ENCODE peak calls at places on chromosomes 5 and 9, in nine cellular contexts. One of them, this sample, is unnamed.
A peak's percentile ranks its signal among the peaks of the same experiment; 100 is the strongest.

GRCh38 chr9:125626187-125626586 is 80.8 kb downstream of the MAPKAP1 start:
- DNase-seq in LNCaP clone FGC: no peak
- DNase-seq in heart right ventricle: no peak
- DNase-seq in PC-3: no peak
- DNase-seq in HFF-Myc: no peak
- DNase-seq in tibial artery: no peak
- DNase-seq in psoas muscle: no peak
- DNase-seq in cardiac muscle cell: no peak
- DNase-seq in epithelial cell of esophagus: peak; percentile 15
- DNase-seq in this sample: no peak

GRCh38 chr5:178116406-178116885 is 3.1 kb downstream of the N4BP3 start:
- DNase-seq in HFF-Myc: no peak
- DNase-seq in tibial artery: no peak
- DNase-seq in LNCaP clone FGC: no peak
- DNase-seq in psoas muscle: no peak
- DNase-seq in cardiac muscle cell: no peak
- DNase-seq in heart right ventricle: no peak
- DNase-seq in epithelial cell of esophagus: no peak
- DNase-seq in PC-3: no peak
- DNase-seq in this sample: no peak

GRCh38 chr9:134055981-134056461 is 11.8 kb downstream of the BRD3 start:
- DNase-seq in LNCaP clone FGC: peak; percentile 55
- DNase-seq in heart right ventricle: peak; percentile 68
- DNase-seq in tibial artery: peak; percentile 91
- DNase-seq in epithelial cell of esophagus: peak; percentile 81
- DNase-seq in PC-3: peak; percentile 72
- DNase-seq in cardiac muscle cell: peak; percentile 75
- DNase-seq in HFF-Myc: no peak
- DNase-seq in psoas muscle: peak; percentile 96
- DNase-seq in this sample: peak; percentile 52

GRCh38 chr5:180161420-180162303 is 47.3 kb downstream of the RASGEF1C start:
- DNase-seq in HFF-Myc: no peak
- DNase-seq in LNCaP clone FGC: no peak
- DNase-seq in PC-3: no peak
- DNase-seq in psoas muscle: no peak
- DNase-seq in tibial artery: peak; percentile 59
- DNase-seq in epithelial cell of esophagus: no peak
- DNase-seq in cardiac muscle cell: no peak
- DNase-seq in heart right ventricle: no peak
- DNase-seq in this sample: no peak

GRCh38 chr9:134747951-134748489 is 106.4 kb downstream of the COL5A1 start:
- DNase-seq in heart right ventricle: no peak
- DNase-seq in epithelial cell of esophagus: no peak
- DNase-seq in LNCaP clone FGC: no peak
- DNase-seq in PC-3: no peak
- DNase-seq in cardiac muscle cell: no peak
- DNase-seq in tibial artery: no peak
- DNase-seq in psoas muscle: no peak
- DNase-seq in HFF-Myc: no peak
- DNase-seq in this sample: no peak

GRCh38 chr9:113933188-113933587 is 57.1 kb downstream of the ZNF618 start:
- DNase-seq in epithelial cell of esophagus: no peak
- DNase-seq in cardiac muscle cell: peak; percentile 45
- DNase-seq in PC-3: no peak
- DNase-seq in HFF-Myc: no peak
- DNase-seq in tibial artery: peak; percentile 90
- DNase-seq in heart right ventricle: no peak
- DNase-seq in LNCaP clone FGC: no peak
- DNase-seq in psoas muscle: no peak
- DNase-seq in this sample: no peak

GRCh38 chr9:121598167-121599000 is 53.0 kb upstream of the DAB2IP start:
- DNase-seq in LNCaP clone FGC: no peak
- DNase-seq in heart right ventricle: peak; percentile 88
- DNase-seq in PC-3: peak; percentile 82
- DNase-seq in HFF-Myc: no peak
- DNase-seq in epithelial cell of esophagus: peak; percentile 91
- DNase-seq in tibial artery: peak; percentile 91
- DNase-seq in cardiac muscle cell: peak; percentile 77
- DNase-seq in psoas muscle: peak; percentile 95
- DNase-seq in this sample: no peak

GRCh38 chr5:101679816-101680215 is 616.3 kb downstream of the SLCO4C1 start:
- DNase-seq in LNCaP clone FGC: no peak
- DNase-seq in tibial artery: no peak
- DNase-seq in epithelial cell of esophagus: peak; percentile 65
- DNase-seq in PC-3: peak; percentile 27
- DNase-seq in HFF-Myc: no peak
- DNase-seq in psoas muscle: no peak
- DNase-seq in cardiac muscle cell: peak; percentile 5
- DNase-seq in heart right ventricle: no peak
- DNase-seq in this sample: peak; percentile 7

GRCh38 chr5:141135030-141135717 is at the start of gene PCDHB5:
- DNase-seq in LNCaP clone FGC: peak; percentile 15
- DNase-seq in tibial artery: no peak
- DNase-seq in psoas muscle: no peak
- DNase-seq in HFF-Myc: no peak
- DNase-seq in heart right ventricle: peak; percentile 31
- DNase-seq in cardiac muscle cell: peak; percentile 6
- DNase-seq in epithelial cell of esophagus: peak; percentile 3
- DNase-seq in PC-3: no peak
- DNase-seq in this sample: no peak

GRCh38 chr5:172919525-172920446 is 39.4 kb upstream of the RPL26L1 start:
- DNase-seq in psoas muscle: no peak
- DNase-seq in HFF-Myc: no peak
- DNase-seq in heart right ventricle: peak; percentile 46
- DNase-seq in LNCaP clone FGC: no peak
- DNase-seq in PC-3: no peak
- DNase-seq in tibial artery: peak; percentile 91
- DNase-seq in epithelial cell of esophagus: no peak
- DNase-seq in cardiac muscle cell: peak; percentile 67
- DNase-seq in this sample: no peak

GRCh38 chr5:1685076-1685475 is 114.6 kb downstream of the MRPL36 start:
- DNase-seq in psoas muscle: no peak
- DNase-seq in tibial artery: no peak
- DNase-seq in LNCaP clone FGC: no peak
- DNase-seq in PC-3: no peak
- DNase-seq in epithelial cell of esophagus: no peak
- DNase-seq in HFF-Myc: no peak
- DNase-seq in cardiac muscle cell: no peak
- DNase-seq in heart right ventricle: no peak
- DNase-seq in this sample: no peak

GRCh38 chr5:82792001-82792615 is 285.1 kb downstream of the TMEM167A start:
- DNase-seq in HFF-Myc: no peak
- DNase-seq in PC-3: no peak
- DNase-seq in heart right ventricle: no peak
- DNase-seq in tibial artery: no peak
- DNase-seq in epithelial cell of esophagus: no peak
- DNase-seq in psoas muscle: no peak
- DNase-seq in cardiac muscle cell: no peak
- DNase-seq in LNCaP clone FGC: no peak
- DNase-seq in this sample: no peak

GRCh38 chr5:92991681-92992472 is 589.1 kb downstream of the NR2F1-AS1 start:
- DNase-seq in PC-3: peak; percentile 20
- DNase-seq in epithelial cell of esophagus: no peak
- DNase-seq in psoas muscle: no peak
- DNase-seq in LNCaP clone FGC: no peak
- DNase-seq in cardiac muscle cell: peak; percentile 25
- DNase-seq in tibial artery: no peak
- DNase-seq in HFF-Myc: no peak
- DNase-seq in heart right ventricle: no peak
- DNase-seq in this sample: no peak

GRCh38 chr5:11048760-11049159 is 287.7 kb upstream of the DAP start:
- DNase-seq in LNCaP clone FGC: no peak
- DNase-seq in tibial artery: no peak
- DNase-seq in epithelial cell of esophagus: no peak
- DNase-seq in HFF-Myc: no peak
- DNase-seq in psoas muscle: no peak
- DNase-seq in PC-3: peak; percentile 64
- DNase-seq in cardiac muscle cell: no peak
- DNase-seq in heart right ventricle: no peak
- DNase-seq in this sample: no peak
- TF ChIP-seq CTCF in LNCaP clone FGC: peak; percentile 31
- TF ChIP-seq CTCF in tibial artery: no peak
- TF ChIP-seq CTCF in epithelial cell of esophagus: no peak
- TF ChIP-seq CTCF in HFF-Myc: peak; percentile 13
- TF ChIP-seq CTCF in psoas muscle: no peak
- TF ChIP-seq CTCF in PC-3: peak; percentile 80
- TF ChIP-seq CTCF in cardiac muscle cell: no peak
- TF ChIP-seq CTCF in heart right ventricle: no peak
- TF ChIP-seq CTCF in this sample: peak; percentile 74

GRCh38 chr9:38391278-38392118 is 1.0 kb upstream of the ALDH1B1 start:
- DNase-seq in cardiac muscle cell: no peak
- DNase-seq in psoas muscle: no peak
- DNase-seq in heart right ventricle: no peak
- DNase-seq in epithelial cell of esophagus: no peak
- DNase-seq in tibial artery: no peak
- DNase-seq in LNCaP clone FGC: no peak
- DNase-seq in PC-3: no peak
- DNase-seq in HFF-Myc: no peak
- DNase-seq in this sample: no peak
- H3K4me3 ChIP-seq in cardiac muscle cell: peak overlapping the region; percentile 60
- H3K4me3 ChIP-seq in psoas muscle: peak overlapping the region; percentile 92
- H3K4me3 ChIP-seq in heart right ventricle: no peak overlapping the region
- H3K4me3 ChIP-seq in epithelial cell of esophagus: no peak overlapping the region
- H3K4me3 ChIP-seq in tibial artery: no peak overlapping the region
- H3K4me3 ChIP-seq in LNCaP clone FGC: peak overlapping the region; percentile 89
- H3K4me3 ChIP-seq in PC-3: peak overlapping the region; percentile 89
- H3K4me3 ChIP-seq in HFF-Myc: no peak overlapping the region
- H3K4me3 ChIP-seq in this sample: no peak overlapping the region

DNA sequence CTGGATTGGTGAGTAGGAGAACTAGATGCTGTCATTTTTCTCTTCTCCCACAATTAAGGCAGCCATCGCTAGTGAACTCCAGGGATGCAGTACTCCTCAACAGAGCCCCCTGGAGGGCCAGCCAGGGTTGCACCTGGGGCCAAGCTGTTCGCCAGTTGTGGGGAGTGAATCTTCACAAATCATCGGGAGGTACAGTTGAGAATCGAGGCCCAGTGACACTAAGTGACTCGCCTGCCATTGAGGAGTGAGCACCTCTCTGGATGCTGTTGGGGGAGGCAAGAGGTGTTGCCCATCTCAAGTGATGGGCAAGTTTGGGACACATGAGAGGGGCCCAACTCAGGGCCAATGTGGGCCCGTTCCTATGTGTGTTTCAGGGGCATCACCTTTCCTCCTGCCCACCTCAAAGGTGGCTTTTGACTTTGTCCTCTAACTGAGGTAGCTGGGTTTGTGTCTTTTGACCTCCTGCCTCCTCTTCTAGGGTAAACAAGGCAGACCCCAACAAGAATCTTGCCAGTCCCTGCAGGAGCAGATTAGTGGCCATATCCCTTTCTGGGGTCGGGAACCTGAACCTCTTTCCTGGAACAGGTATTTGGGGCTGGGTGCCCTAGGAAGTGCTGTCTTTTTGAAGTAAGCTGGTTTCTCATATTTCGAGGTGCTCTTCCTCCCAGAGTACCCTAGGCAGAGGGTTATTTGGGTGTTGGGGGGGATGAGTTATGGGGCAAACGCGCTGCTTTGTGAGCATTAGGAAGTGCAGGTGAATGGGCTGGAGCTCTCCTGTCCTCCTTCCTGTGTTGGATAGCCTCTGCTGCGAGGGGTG is 181.2 kb downstream of the MACROH2A1 start:
- DNase-seq in LNCaP clone FGC: no peak
- DNase-seq in PC-3: no peak
- DNase-seq in tibial artery: peak; percentile 37
- DNase-seq in heart right ventricle: no peak
- DNase-seq in epithelial cell of esophagus: no peak
- DNase-seq in cardiac muscle cell: no peak
- DNase-seq in psoas muscle: no peak
- DNase-seq in HFF-Myc: no peak
- DNase-seq in this sample: no peak
- TF ChIP-seq CTCF in LNCaP clone FGC: no peak
- TF ChIP-seq CTCF in PC-3: peak; percentile 26
- TF ChIP-seq CTCF in tibial artery: no peak
- TF ChIP-seq CTCF in heart right ventricle: no peak
- TF ChIP-seq CTCF in epithelial cell of esophagus: no peak
- TF ChIP-seq CTCF in cardiac muscle cell: no peak
- TF ChIP-seq CTCF in psoas muscle: no peak
- TF ChIP-seq CTCF in HFF-Myc: peak; percentile 32
- TF ChIP-seq CTCF in this sample: peak; percentile 16

GRCh38 chr9:69820955-69821788 is 555 bp downstream of the CFAP95 start:
- DNase-seq in psoas muscle: no peak
- DNase-seq in LNCaP clone FGC: no peak
- DNase-seq in heart right ventricle: no peak
- DNase-seq in HFF-Myc: no peak
- DNase-seq in epithelial cell of esophagus: no peak
- DNase-seq in tibial artery: no peak
- DNase-seq in PC-3: no peak
- DNase-seq in cardiac muscle cell: no peak
- DNase-seq in this sample: no peak
- H3K4me3 ChIP-seq in psoas muscle: peak overlapping the region; percentile 26
- H3K4me3 ChIP-seq in LNCaP clone FGC: no peak overlapping the region
- H3K4me3 ChIP-seq in heart right ventricle: no peak overlapping the region
- H3K4me3 ChIP-seq in HFF-Myc: no peak overlapping the region
- H3K4me3 ChIP-seq in epithelial cell of esophagus: no peak overlapping the region
- H3K4me3 ChIP-seq in tibial artery: no peak overlapping the region
- H3K4me3 ChIP-seq in PC-3: no peak overlapping the region
- H3K4me3 ChIP-seq in cardiac muscle cell: peak overlapping the region; percentile 28
- H3K4me3 ChIP-seq in this sample: peak overlapping the region; percentile 47

GRCh38 chr9:129720181-129720864 is 32.5 kb downstream of the PTGES start:
- DNase-seq in LNCaP clone FGC: no peak
- DNase-seq in psoas muscle: no peak
- DNase-seq in heart right ventricle: no peak
- DNase-seq in tibial artery: no peak
- DNase-seq in epithelial cell of esophagus: no peak
- DNase-seq in cardiac muscle cell: no peak
- DNase-seq in PC-3: peak; percentile 12
- DNase-seq in HFF-Myc: no peak
- DNase-seq in this sample: no peak
- TF ChIP-seq CTCF in LNCaP clone FGC: peak; percentile 12
- TF ChIP-seq CTCF in psoas muscle: no peak
- TF ChIP-seq CTCF in heart right ventricle: no peak
- TF ChIP-seq CTCF in tibial artery: no peak
- TF ChIP-seq CTCF in epithelial cell of esophagus: peak; percentile 38
- TF ChIP-seq CTCF in cardiac muscle cell: peak; percentile 37
- TF ChIP-seq CTCF in PC-3: peak; percentile 53
- TF ChIP-seq CTCF in HFF-Myc: no peak
- TF ChIP-seq CTCF in this sample: peak; percentile 52

This sample was measured in epithelial cell of proximal tubule.